ENCODE peak calls at places on chromosomes 11 and 22, in seven cellular contexts. D is activated T-helper 9 cell treated with anti-CD3 and anti-CD28 coated beads, Interleukin-2, amount 50 U/mL, for 16 hours; E is GM18507; G is Right ventricle myocardium superior; T is GM23338; S is Right ventricle myocardium inferior; H is effector memory CD8-positive, alpha-beta T cell. Z is an unnamed sample.

GRCh38 chr11:95154514-95154913 is 64.9 kb downstream of the ENDOD1 start:
- DNase-seq in D (no peak), E (peak), G (no peak), T (peak), S (no peak), H (peak), Z (peak)

GRCh38 chr11:64661146-64661545 is 61.9 kb downstream of the NRXN2 start:
- DNase-seq in D (no peak), E (no peak), G (peak), T (no peak), S (no peak), H (no peak), Z (no peak)

GRCh38 chr11:72120930-72121329 is 8.4 kb upstream of the ANAPC15 start:
- DNase-seq in D (no peak), E (no peak), G (no peak), T (no peak), S (no peak), H (no peak), Z (no peak)

GRCh38 chr11:131654849-131655248 is 284.4 kb downstream of the NTM start:
- DNase-seq in D (no peak), E (no peak), G (no peak), T (no peak), S (no peak), H (no peak), Z (no peak)

GRCh38 chr22:22176929-22177616 is 67.5 kb upstream of the VPREB1 start:
- DNase-seq in D (no peak), E (no peak), G (no peak), T (no peak), S (no peak), H (no peak), Z (no peak)

GRCh38 chr22:39408173-39408572 is 8.6 kb downstream of the TAB1 start:
- DNase-seq in D (no peak), E (no peak), G (no peak), T (no peak), S (no peak), H (no peak), Z (no peak)

GRCh38 chr11:126702987-126703386 is 297.6 kb downstream of the KIRREL3 start:
- DNase-seq in D (no peak), E (no peak), G (peak), T (no peak), S (no peak), H (no peak), Z (no peak)

GRCh38 chr11:78036313-78036712 is 13.2 kb upstream of the KCTD14 start:
- DNase-seq in D (no peak), E (no peak), G (no peak), T (no peak), S (no peak), H (no peak), Z (no peak)

GRCh38 chr11:102421262-102421661 is 31.3 kb downstream of the TMEM123 start:
- DNase-seq in D (no peak), E (no peak), G (no peak), T (no peak), S (no peak), H (no peak), Z (no peak)

GRCh38 chr11:108117746-108118371 is 3.5 kb upstream of the ACAT1 start:
- DNase-seq in D (no peak), E (no peak), G (no peak), T (peak), S (no peak), H (no peak), Z (peak)

GRCh38 chr11:19929147-19929546 is 216.5 kb downstream of the NAV2 start:
- DNase-seq in D (no peak), E (no peak), G (no peak), T (no peak), S (no peak), H (no peak), Z (no peak)

GRCh38 chr22:39488563-39489083 is 13.5 kb upstream of the MIEF1 start:
- DNase-seq in D (no peak), E (no peak), G (no peak), T (no peak), S (no peak), H (no peak), Z (no peak)

GRCh38 chr11:126007263-126007662 is 55.4 kb downstream of the CDON start:
- DNase-seq in D (no peak), E (no peak), G (no peak), T (no peak), S (no peak), H (no peak), Z (no peak)

GRCh38 chr11:16098827-16099226 is 257.5 kb downstream of the SOX6 start:
- DNase-seq in D (no peak), E (no peak), G (no peak), T (no peak), S (no peak), H (no peak), Z (no peak)

Z was measured in astrocyte of the cerebellum.